ENCODE peak calls at places on chromosomes 6 and 20, in eight cellular contexts. K, H, I, Q, Y, L, E and M are unnamed samples.

GRCh38 chr20:36792422-36792821 is 18.9 kb upstream of the DSN1 start:
- DNase-seq in K (no peak), H (no peak), I (peak), Q (no peak), Y (peak), L (peak), E (no peak), M (peak)

GRCh38 chr6:166989427-166990034 is 9.7 kb upstream of the CEP43 start:
- DNase-seq in K (peak), H (peak), I (peak), Q (no peak), Y (peak), L (peak), E (no peak), M (no peak)

GRCh38 chr6:87660226-87660886 is 41.7 kb downstream of the AKIRIN2 start:
- DNase-seq in K (no peak), H (no peak), I (no peak), Q (no peak), Y (no peak), L (peak), E (no peak), M (no peak)

GRCh38 chr6:68636710-68637470 is 1.8 kb downstream of the ADGRB3 start:
- DNase-seq in K (no peak), H (no peak), I (no peak), Q (no peak), Y (no peak), L (no peak), E (no peak), M (no peak)

GRCh38 chr20:34368547-34368946 is 5.5 kb downstream of the ITCH start:
- DNase-seq in K (no peak), H (no peak), I (peak), Q (no peak), Y (no peak), L (no peak), E (no peak), M (no peak)

GRCh38 chr20:5932796-5933195 is 17.5 kb downstream of the TRMT6 start:
- DNase-seq in K (no peak), H (no peak), I (no peak), Q (no peak), Y (no peak), L (no peak), E (no peak), M (no peak)

GRCh38 chr20:40812415-40813212 is 123.6 kb upstream of the MAFB start:
- DNase-seq in K (no peak), H (no peak), I (no peak), Q (no peak), Y (no peak), L (no peak), E (no peak), M (peak)

GRCh38 chr6:54800201-54800600 is 46.4 kb upstream of the FAM83B start:
- DNase-seq in K (no peak), H (no peak), I (no peak), Q (no peak), Y (no peak), L (no peak), E (no peak), M (no peak)

GRCh38 chr20:56801991-56802740 is 173.1 kb downstream of the TFAP2C start:
- DNase-seq in K (no peak), H (no peak), I (no peak), Q (no peak), Y (no peak), L (peak), E (no peak), M (no peak)

GRCh38 chr6:148166339-148166949 is 176.2 kb upstream of the SASH1 start:
- DNase-seq in K (no peak), H (no peak), I (peak), Q (no peak), Y (peak), L (peak), E (no peak), M (peak)

GRCh38 chr6:3244003-3244831 is 14.5 kb upstream of the PSMG4 start:
- DNase-seq in K (no peak), H (no peak), I (no peak), Q (no peak), Y (no peak), L (no peak), E (no peak), M (no peak)

GRCh38 chr6:43763133-43763797 is 6.7 kb upstream of the VEGFA start:
- DNase-seq in K (no peak), H (no peak), I (no peak), Q (no peak), Y (no peak), L (peak), E (no peak), M (no peak)

GRCh38 chr20:50136822-50137599 is 16.5 kb downstream of the PEDS1 start:
- DNase-seq in K (no peak), H (no peak), I (no peak), Q (no peak), Y (no peak), L (no peak), E (no peak), M (peak)

GRCh38 chr6:32774428-32774827 is 11.1 kb upstream of the HLA-DQB2 start:
- DNase-seq in K (no peak), H (no peak), I (no peak), Q (no peak), Y (no peak), L (no peak), E (no peak), M (peak)

GRCh38 chr6:138211601-138212000 is 6.7 kb downstream of the PBOV1 start:
- DNase-seq in K (no peak), H (no peak), I (no peak), Q (no peak), Y (no peak), L (no peak), E (no peak), M (no peak)

GRCh38 chr20:3032624-3033023 is 10.8 kb upstream of the GNRH2 start:
- DNase-seq in K (no peak), H (no peak), I (no peak), Q (no peak), Y (no peak), L (no peak), E (no peak), M (no peak)

GRCh38 chr6:10217111-10217510 is 197.8 kb downstream of the TFAP2A start:
- DNase-seq in K (no peak), H (no peak), I (no peak), Q (no peak), Y (no peak), L (no peak), E (no peak), M (no peak)

GRCh38 chr20:48999890-49000870 is 45.9 kb upstream of the CSE1L start:
- DNase-seq in K (no peak), H (no peak), I (no peak), Q (no peak), Y (no peak), L (no peak), E (no peak), M (peak)

GRCh38 chr6:2865270-2866182 is 23.9 kb upstream of the SERPINB1 start:
- DNase-seq in K (no peak), H (no peak), I (no peak), Q (no peak), Y (no peak), L (peak), E (no peak), M (no peak)

GRCh38 chr6:146905313-146905712 is 298.9 kb upstream of the STXBP5 start:
- DNase-seq in K (no peak), H (no peak), I (no peak), Q (no peak), Y (no peak), L (peak), E (no peak), M (peak)

GRCh38 chr6:160028487-160029275 is 59.8 kb downstream of the IGF2R start:
- DNase-seq in K (no peak), H (no peak), I (no peak), Q (no peak), Y (no peak), L (no peak), E (no peak), M (no peak)
- H3K27ac ChIP-seq in K (no peak), H (no peak), I (peak), Q (no peak), Y (no peak), L (peak), E (no peak), M (peak)

GRCh38 chr6:134577998-134578397 is 260.1 kb upstream of the SGK1 start:
- DNase-seq in K (no peak), H (no peak), I (no peak), Q (no peak), Y (peak), L (peak), E (no peak), M (no peak)
- TF ChIP-seq CTCF in K (no peak), H (no peak), I (no peak), Q (no peak), Y (peak), L (no peak), E (no peak), M (no peak)

GRCh38 chr6:8074213-8074612 is 10.0 kb upstream of the BLOC1S5 start:
- DNase-seq in K (no peak), H (no peak), I (no peak), Q (no peak), Y (no peak), L (peak), E (no peak), M (no peak)

GRCh38 chr6:8075185-8075584 is 11.0 kb upstream of the BLOC1S5 start:
- DNase-seq in K (no peak), H (no peak), I (no peak), Q (no peak), Y (no peak), L (no peak), E (no peak), M (no peak)

GRCh38 chr6:8075704-8076103 is 11.5 kb upstream of the BLOC1S5 start:
- DNase-seq in K (no peak), H (no peak), I (no peak), Q (no peak), Y (no peak), L (no peak), E (no peak), M (no peak)

GRCh38 chr6:8070718-8071117 is 6.5 kb upstream of the BLOC1S5 start:
- DNase-seq in K (no peak), H (no peak), I (no peak), Q (no peak), Y (no peak), L (no peak), E (no peak), M (no peak)

DNA sequence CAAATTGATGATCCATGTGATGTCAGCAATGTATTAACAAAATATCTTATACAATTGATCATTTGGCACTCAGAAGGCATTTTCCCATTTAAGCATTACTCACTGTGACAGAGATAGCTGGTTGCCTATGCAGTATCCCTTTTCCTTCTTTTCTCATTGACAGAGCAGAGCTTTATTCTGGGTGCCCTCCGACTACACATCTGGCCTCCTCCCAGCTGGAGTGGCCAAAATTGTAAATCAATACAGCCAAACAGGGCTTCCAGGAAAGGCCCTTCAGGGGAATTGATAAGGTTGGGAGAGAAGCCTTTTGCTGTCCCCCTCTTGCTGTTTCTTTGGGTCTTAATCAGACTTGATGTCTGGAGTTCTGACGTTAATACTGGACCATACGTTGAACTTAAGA is 9.6 kb upstream of the BLOC1S5 start:
- DNase-seq in K (no peak), H (no peak), I (no peak), Q (no peak), Y (no peak), L (no peak), E (no peak), M (no peak)
- H3K27ac ChIP-seq in K (no peak), H (no peak), I (no peak), Q (no peak), Y (no peak), L (no peak), E (no peak), M (no peak)

GRCh38 chr6:118596774-118597332 is 48.8 kb downstream of the PLN start:
- DNase-seq in K (no peak), H (no peak), I (no peak), Q (no peak), Y (no peak), L (no peak), E (no peak), M (no peak)
- TF ChIP-seq CTCF in K (no peak), H (no peak), I (no peak), Q (no peak), Y (no peak), L (no peak), E (no peak), M (no peak)

DNA sequence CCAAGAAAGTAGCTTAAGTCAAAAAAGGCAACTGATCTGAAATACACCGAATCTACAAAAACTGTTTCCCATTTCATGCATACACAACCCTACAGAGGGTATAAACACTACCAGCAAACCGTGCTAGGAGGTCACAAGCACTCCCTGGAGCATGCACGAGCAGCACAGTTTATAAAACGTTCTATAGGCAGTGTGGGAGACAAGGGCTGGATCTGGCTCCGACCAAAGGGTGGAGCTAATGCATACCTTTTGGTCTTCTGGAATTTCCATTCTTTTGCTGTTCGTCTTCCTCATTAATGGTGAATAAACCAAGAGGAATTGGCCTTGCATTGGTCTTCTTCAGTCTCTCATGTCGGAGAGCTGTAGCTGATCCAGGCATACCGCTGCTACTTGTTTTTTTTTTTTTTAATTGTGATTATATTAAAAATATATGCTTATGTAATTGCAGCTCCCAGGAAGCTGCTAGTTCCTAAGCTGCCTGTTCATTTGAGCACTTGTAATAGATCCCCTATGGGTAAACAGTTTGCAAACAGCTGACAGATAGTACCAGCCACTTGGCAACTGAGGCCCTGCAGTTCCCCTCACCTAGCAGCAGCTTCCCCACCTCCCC is 24.5 kb downstream of the MAP7 start:
- DNase-seq in K (no peak), H (no peak), I (no peak), Q (no peak), Y (peak), L (peak), E (no peak), M (no peak)
- H3K27ac ChIP-seq in K (no peak), H (no peak), I (no peak), Q (no peak), Y (peak), L (no peak), E (no peak), M (no peak)

GRCh38 chr6:169839029-169839481 is 87.6 kb downstream of the ERMARD start:
- DNase-seq in K (no peak), H (no peak), I (no peak), Q (no peak), Y (no peak), L (no peak), E (no peak), M (no peak)
- TF ChIP-seq CTCF in K (no peak), H (no peak), I (no peak), Q (no peak), Y (no peak), L (no peak), E (no peak), M (no peak)

GRCh38 chr20:53071833-53072232 is 99.7 kb downstream of the TSHZ2 start:
- DNase-seq in K (no peak), H (no peak), I (no peak), Q (no peak), Y (no peak), L (no peak), E (no peak), M (no peak)

GRCh38 chr20:53069121-53069520 is 97.0 kb downstream of the TSHZ2 start:
- DNase-seq in K (no peak), H (no peak), I (no peak), Q (no peak), Y (no peak), L (no peak), E (no peak), M (no peak)

GRCh38 chr20:53070714-53071392 is 98.7 kb downstream of the TSHZ2 start:
- DNase-seq in K (no peak), H (no peak), I (no peak), Q (no peak), Y (peak), L (no peak), E (no peak), M (no peak)

GRCh38 chr20:53068241-53068640 is 96.1 kb downstream of the TSHZ2 start:
- DNase-seq in K (no peak), H (no peak), I (no peak), Q (no peak), Y (no peak), L (no peak), E (no peak), M (no peak)

GRCh38 chr20:53070224-53070623 is 98.1 kb downstream of the TSHZ2 start:
- DNase-seq in K (no peak), H (no peak), I (no peak), Q (no peak), Y (no peak), L (no peak), E (no peak), M (no peak)
- H3K27ac ChIP-seq in K (no peak), H (no peak), I (no peak), Q (no peak), Y (no peak), L (no peak), E (no peak), M (no peak)

DNA sequence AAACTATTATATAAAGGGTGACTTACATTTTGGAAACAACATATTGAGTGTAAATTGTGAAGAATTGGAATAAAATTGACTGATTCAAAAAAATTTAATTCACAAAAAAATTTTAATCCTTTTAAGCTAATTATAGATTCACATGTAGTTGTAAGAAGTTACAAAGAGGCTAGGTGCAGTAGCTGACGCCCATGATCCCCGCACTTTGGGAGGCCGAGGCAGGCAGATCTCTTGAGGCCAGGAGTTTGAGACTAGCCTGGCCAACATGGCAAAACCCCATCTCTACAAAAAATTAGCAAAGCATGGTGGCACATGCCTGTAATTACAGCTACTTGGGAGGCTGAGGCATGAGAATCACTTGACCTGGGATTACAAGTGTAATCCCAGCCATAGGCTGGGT is 30.3 kb upstream of the KHDC1 start:
- DNase-seq in K (no peak), H (no peak), I (no peak), Q (no peak), Y (no peak), L (no peak), E (no peak), M (no peak)
- TF ChIP-seq CTCF in K (no peak), H (no peak), I (no peak), Q (no peak), Y (no peak), L (no peak), E (no peak), M (no peak)

GRCh38 chr20:62426678-62427077 is 661 bp downstream of the RBBP8NL start:
- DNase-seq in K (no peak), H (no peak), I (peak), Q (no peak), Y (peak), L (no peak), E (no peak), M (peak)

GRCh38 chr20:62428396-62429160 is 1.2 kb upstream of the RBBP8NL start:
- DNase-seq in K (no peak), H (no peak), I (no peak), Q (no peak), Y (no peak), L (no peak), E (no peak), M (no peak)

GRCh38 chr20:62428008-62428384 is 657 bp upstream of the RBBP8NL start:
- DNase-seq in K (no peak), H (no peak), I (no peak), Q (no peak), Y (no peak), L (no peak), E (no peak), M (no peak)

GRCh38 chr20:62425281-62426058 is 1.9 kb downstream of the RBBP8NL start:
- DNase-seq in K (no peak), H (no peak), I (no peak), Q (no peak), Y (no peak), L (no peak), E (no peak), M (no peak)

GRCh38 chr20:62427172-62428007 is at the start of gene RBBP8NL:
- DNase-seq in K (no peak), H (no peak), I (peak), Q (no peak), Y (no peak), L (no peak), E (no peak), M (peak)
- H3K27ac ChIP-seq in K (no peak), H (no peak), I (peak), Q (peak), Y (no peak), L (no peak), E (no peak), M (no peak)

DNA sequence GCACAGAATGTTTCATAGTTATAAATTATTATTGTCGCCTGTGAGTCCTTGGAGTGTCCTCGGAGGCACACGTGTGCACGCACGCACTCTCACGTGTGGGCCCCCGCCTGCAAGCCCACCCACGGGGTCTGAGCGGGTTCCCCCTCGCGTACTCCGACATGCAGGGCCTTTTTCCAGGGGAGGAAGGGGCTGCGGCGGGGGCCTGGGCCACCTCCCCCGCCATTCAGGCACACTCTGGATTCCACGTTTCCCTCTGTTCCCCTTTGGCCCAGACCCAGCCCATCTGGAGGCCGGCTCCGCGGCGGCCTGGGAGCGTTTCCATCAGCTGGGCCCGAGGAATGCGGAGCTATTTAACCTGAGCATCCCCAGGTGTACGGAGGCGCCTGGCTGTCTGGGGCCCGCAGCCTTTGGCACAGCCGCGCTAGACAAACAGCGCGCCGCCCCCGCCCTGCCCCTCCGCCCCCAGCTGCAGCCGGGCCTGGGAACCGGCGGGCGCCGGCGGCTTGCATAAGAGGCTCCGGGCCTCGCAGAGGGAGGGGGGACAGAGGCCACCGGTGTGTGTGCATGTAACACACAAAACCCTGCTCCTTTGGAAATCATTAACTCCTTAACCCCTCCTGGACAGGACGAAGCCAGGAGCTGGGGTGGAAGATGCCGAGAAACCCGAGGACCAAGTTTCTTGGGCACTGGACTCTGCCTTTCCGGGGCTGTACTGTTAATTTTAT is 3.3 kb downstream of the ID1 start:
- DNase-seq in K (no peak), H (no peak), I (peak), Q (no peak), Y (peak), L (peak), E (peak), M (peak)
- TF ChIP-seq CTCF in K (no peak), H (no peak), I (no peak), Q (no peak), Y (no peak), L (no peak), E (no peak), M (no peak)